ENCODE peak calls at places on chromosomes 3 and 15, in four cellular contexts. U is globus pallidus, T is HS-27A, O is nephron progenitor cell. V is an unnamed sample.

GRCh38 chr15:86916671-86917450 is 837.2 kb downstream of the AGBL1 start:
- DNase-seq in T (no peak), U (peak), O (no peak), V (no peak)

GRCh38 chr3:19749448-19750017 is 184.5 kb downstream of the EFHB start:
- DNase-seq in O (no peak), T (no peak), U (no peak), V (no peak)

GRCh38 chr15:82122754-82123400 is 77.1 kb upstream of the MEX3B start:
- DNase-seq in U (no peak), T (peak), O (no peak), V (peak)

GRCh38 chr15:77282333-77282732 is 137.6 kb downstream of the PEAK1 start:
- DNase-seq in O (no peak), U (peak), T (peak), V (no peak)

GRCh38 chr3:32395451-32395970 is 3.9 kb downstream of the CMTM7 start:
- DNase-seq in O (no peak), U (no peak), T (no peak), V (no peak)

GRCh38 chr15:62566248-62566647 is 401.2 kb upstream of the C2CD4B start:
- DNase-seq in O (no peak), T (peak), U (no peak), V (no peak)

GRCh38 chr3:59411176-59411575 is 361.4 kb upstream of the CFAP20DC start:
- DNase-seq in T (no peak), O (no peak), U (no peak), V (no peak)

GRCh38 chr3:104437891-104438290 is 928.8 kb upstream of the ALCAM start:
- DNase-seq in T (peak), O (no peak), U (peak), V (peak)

GRCh38 chr15:98764296-98764695 is 116.0 kb downstream of the IGF1R start:
- DNase-seq in U (no peak), O (no peak), T (no peak), V (no peak)

GRCh38 chr15:75200765-75201608 is 695 bp upstream of the C15orf39 start:
- DNase-seq in T (peak), O (peak), U (no peak), V (peak)

GRCh38 chr3:172096881-172097420 is 57.6 kb downstream of the FNDC3B start:
- DNase-seq in O (no peak), T (no peak), U (no peak), V (peak)

GRCh38 chr3:124691599-124691998 is 38.7 kb upstream of the UMPS start:
- DNase-seq in U (no peak), O (no peak), T (no peak), V (no peak)

GRCh38 chr3:79361748-79362378 is 405.9 kb downstream of the ROBO1 start:
- DNase-seq in U (peak), O (peak), T (peak), V (no peak)

GRCh38 chr3:22608093-22608492 is 595.0 kb upstream of the UBE2E2 start:
- DNase-seq in U (no peak), T (no peak), O (no peak), V (no peak)

GRCh38 chr3:102090646-102091045 is 241.3 kb downstream of the NFKBIZ start:
- DNase-seq in T (no peak), U (no peak), O (no peak), V (no peak)

GRCh38 chr3:60932669-60933068 is 318.6 kb downstream of the FHIT start:
- DNase-seq in T (no peak), O (no peak), U (no peak), V (no peak)

GRCh38 chr15:99095626-99096025 is 9.3 kb upstream of the SYNM start:
- DNase-seq in U (no peak), O (no peak), T (no peak), V (no peak)

GRCh38 chr3:143951351-143951971 is 20.2 kb upstream of the DIPK2A start:
- DNase-seq in O (peak), U (peak), T (no peak), V (no peak)

GRCh38 chr3:186057594-186057993 is 51.3 kb downstream of the ETV5 start:
- DNase-seq in U (no peak), T (no peak), O (no peak), V (no peak)

GRCh38 chr15:84009616-84010015 is 226.0 kb upstream of the GOLGA6L4 start:
- DNase-seq in O (no peak), U (no peak), T (no peak), V (no peak)

GRCh38 chr15:68200016-68200861 is 4.9 kb downstream of the CALML4 start:
- DNase-seq in U (no peak), T (no peak), O (peak), V (no peak)

GRCh38 chr15:100601158-100601557 is 826 bp downstream of the LINS1 start:
- DNase-seq in T (peak), U (peak), O (peak), V (no peak)

GRCh38 chr3:179436517-179436916 is 14.8 kb downstream of the GNB4 start:
- DNase-seq in T (no peak), U (no peak), O (no peak), V (no peak)

GRCh38 chr15:58407786-58408185 is 24.0 kb upstream of the LIPC start:
- DNase-seq in O (no peak), U (no peak), T (no peak), V (no peak)

GRCh38 chr3:42732829-42733459 is 30.3 kb upstream of the HHATL start:
- DNase-seq in U (no peak), O (no peak), T (no peak), V (no peak)

GRCh38 chr3:38579551-38580449 is 69.7 kb downstream of the SCN5A start:
- DNase-seq in O (no peak), T (no peak), U (peak), V (no peak)

GRCh38 chr15:36894062-36894461 is 206.3 kb downstream of the MEIS2 start:
- DNase-seq in T (no peak), O (no peak), U (no peak), V (no peak)

GRCh38 chr15:66481107-66481856 is 16.3 kb downstream of the SNAPC5 start:
- DNase-seq in U (no peak), T (no peak), O (no peak), V (no peak)

GRCh38 chr15:69914960-69915359 is 182.8 kb downstream of the TLE3 start:
- DNase-seq in O (no peak), U (peak), T (no peak), V (no peak)

GRCh38 chr3:11362600-11362999 is 90.4 kb downstream of the ATG7 start:
- DNase-seq in O (no peak), U (no peak), T (no peak), V (no peak)

GRCh38 chr3:115436767-115437301 is 186.5 kb upstream of the GAP43 start:
- DNase-seq in U (no peak), T (peak), O (no peak), V (no peak)

GRCh38 chr15:89358435-89358754 is 23.8 kb upstream of the POLG start:
- DNase-seq in T (no peak), U (no peak), O (no peak), V (no peak)

GRCh38 chr15:91304210-91304609 is 204.2 kb downstream of the SV2B start:
- DNase-seq in T (no peak), U (no peak), O (no peak), V (no peak)